ENCODE peak calls at places on chromosomes 5 and 9, in four cellular contexts. N is A549, V is HepG2, P is K562. E is an unnamed sample.

GRCh38 chr9:130254753-130255637 is 10.6 kb upstream of the HMCN2 start:
- DNase-seq in V (no peak), P (no peak), N (no peak), E (no peak)

GRCh38 chr9:72306771-72307170 is 58.2 kb downstream of the ZFAND5 start:
- DNase-seq in N (no peak), V (no peak), P (no peak), E (no peak)

GRCh38 chr5:146924132-146924531 is 45.6 kb upstream of the PPP2R2B start:
- DNase-seq in P (no peak), V (no peak), N (no peak), E (no peak)

GRCh38 chr5:159905496-159905895 is 10.8 kb upstream of the ADRA1B start:
- DNase-seq in V (no peak), N (peak; percentile 91), P (no peak), E (no peak)

GRCh38 chr9:121362813-121363585 is 7.1 kb downstream of the STOM start:
- DNase-seq in N (peak; percentile 48), P (no peak), V (no peak), E (no peak)

GRCh38 chr5:144467795-144468194 is 297.1 kb downstream of the KCTD16 start:
- DNase-seq in N (peak; percentile 39), V (peak; percentile 35), P (no peak), E (no peak)

GRCh38 chr9:108836771-108837170 is 19.0 kb downstream of the ACTL7B start:
- DNase-seq in P (no peak), N (no peak), V (no peak), E (no peak)

GRCh38 chr5:128757560-128757959 is 207.7 kb upstream of the SLC27A6 start:
- DNase-seq in V (no peak), P (no peak), N (no peak), E (no peak)

GRCh38 chr5:52800394-52801213 is 12.9 kb downstream of the ITGA1 start:
- DNase-seq in V (peak; percentile 69), P (peak; percentile 51), N (peak; percentile 73), E (no peak)

GRCh38 chr5:65483474-65484346 is 2.0 kb upstream of the ADAMTS6 start:
- DNase-seq in P (no peak), N (peak; percentile 63), V (peak; percentile 63), E (peak; percentile 36)

GRCh38 chr5:65481171-65481575 is 547 bp downstream of the ADAMTS6 start:
- DNase-seq in V (no peak), P (no peak), N (no peak), E (no peak)

GRCh38 chr5:65482727-65483473 is 1.2 kb upstream of the ADAMTS6 start:
- DNase-seq in V (peak; percentile 21), N (peak; percentile 7), P (peak; percentile 11), E (peak; percentile 17)

GRCh38 chr5:65481635-65482271 is at the start of gene ADAMTS6:
- DNase-seq in N (peak; percentile 68), P (peak; percentile 79), V (peak; percentile 70), E (peak; percentile 55)

GRCh38 chr5:65482280-65482726 is 583 bp upstream of the ADAMTS6 start:
- DNase-seq in P (peak; percentile 16), V (no peak), N (no peak), E (no peak)
- TF ChIP-seq USF2 in P (no peak), V (no peak), N (no peak), E (no peak)

DNA sequence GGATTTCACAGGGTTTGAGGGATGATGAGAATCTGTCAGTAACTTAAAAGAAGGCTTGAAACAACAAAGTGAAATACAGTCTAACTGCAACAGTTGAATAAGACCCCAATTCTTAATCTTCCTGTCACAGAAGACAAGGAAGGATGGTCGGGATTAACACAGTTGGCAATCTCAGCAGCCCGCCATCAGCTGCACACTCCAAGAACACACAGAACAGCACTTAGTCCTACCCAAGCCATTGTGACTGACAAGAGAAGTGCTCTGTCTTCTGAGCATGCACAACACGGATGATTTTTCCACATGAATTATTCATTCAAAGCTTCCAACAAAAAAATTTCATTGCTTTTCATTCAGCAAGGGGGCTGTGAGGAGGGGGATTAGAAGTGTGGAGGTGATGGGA is 576.1 kb downstream of the TLE4 start:
- DNase-seq in P (no peak), N (no peak), V (no peak), E (no peak)
- TF ChIP-seq MYC in P (no peak), N (no peak), V (no peak), E (no peak)

DNA sequence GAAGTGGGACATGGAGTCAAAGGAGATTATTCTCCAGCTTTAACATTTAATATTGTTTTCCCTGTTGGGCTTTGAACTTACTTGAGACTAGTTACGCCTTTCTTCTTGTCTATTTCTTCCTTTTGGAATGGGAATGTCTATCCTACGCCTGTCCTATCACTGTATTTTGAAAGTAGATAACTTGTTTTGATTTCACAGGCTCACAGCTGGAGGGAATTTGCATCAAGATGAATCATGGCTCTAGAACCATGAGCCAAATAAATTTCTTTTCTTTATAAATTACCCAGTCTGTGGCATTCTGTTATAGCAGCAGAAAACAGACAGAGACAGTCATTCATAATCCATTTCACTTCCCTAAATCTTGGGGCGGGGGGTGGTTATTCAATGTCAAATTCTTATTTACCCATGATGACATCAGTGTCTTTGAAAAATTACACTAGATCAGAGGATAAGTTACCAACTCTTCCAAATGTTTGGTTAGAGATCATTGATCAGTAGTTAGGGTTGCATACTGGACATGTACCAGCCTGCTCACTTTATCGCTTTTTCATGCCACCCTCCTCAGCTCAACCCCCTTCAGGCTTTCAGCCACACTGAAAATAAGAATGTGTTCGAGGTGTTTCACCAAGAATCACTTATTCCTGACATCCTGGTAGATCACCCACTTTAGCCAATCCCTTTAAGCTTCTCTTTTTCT is 419.6 kb upstream of the PIK3R1 start:
- DNase-seq in P (no peak), V (no peak), N (no peak), E (no peak)
- TF ChIP-seq USF2 in P (no peak), V (no peak), N (no peak), E (no peak)

GRCh38 chr9:88179080-88179521 is 40.8 kb upstream of the SPATA31C2 start:
- DNase-seq in N (no peak), V (no peak), P (no peak), E (no peak)
- TF ChIP-seq MYC in N (no peak), V (no peak), P (no peak), E (no peak)

DNA sequence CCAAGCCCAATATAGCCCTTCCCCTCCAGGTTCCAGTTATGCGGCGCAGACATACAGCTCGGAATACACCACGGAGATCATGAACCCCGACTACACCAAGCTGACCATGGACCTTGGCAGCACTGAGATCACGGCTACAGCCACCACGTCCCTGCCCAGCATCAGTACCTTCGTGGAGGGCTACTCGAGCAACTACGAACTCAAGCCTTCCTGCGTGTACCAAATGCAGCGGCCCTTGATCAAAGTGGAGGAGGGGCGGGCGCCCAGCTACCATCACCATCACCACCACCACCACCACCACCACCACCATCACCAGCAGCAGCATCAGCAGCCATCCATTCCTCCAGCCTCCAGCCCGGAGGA is 6.3 kb downstream of the NR4A3 start:
- DNase-seq in P (no peak), V (no peak), N (no peak), E (no peak)
- TF ChIP-seq USF2 in P (no peak), V (no peak), N (no peak), E (no peak)

GRCh38 chr9:136670571-136671253 is 8.0 kb downstream of the EGFL7 start:
- DNase-seq in V (no peak), N (no peak), P (no peak), E (no peak)
- TF ChIP-seq MYC in V (no peak), N (no peak), P (no peak), E (no peak)

GRCh38 chr9:88258587-88258986 is 120.3 kb upstream of the SPATA31C2 start:
- DNase-seq in P (no peak), N (no peak), V (no peak), E (no peak)
- TF ChIP-seq USF2 in P (no peak), N (no peak), V (no peak), E (no peak)

DNA sequence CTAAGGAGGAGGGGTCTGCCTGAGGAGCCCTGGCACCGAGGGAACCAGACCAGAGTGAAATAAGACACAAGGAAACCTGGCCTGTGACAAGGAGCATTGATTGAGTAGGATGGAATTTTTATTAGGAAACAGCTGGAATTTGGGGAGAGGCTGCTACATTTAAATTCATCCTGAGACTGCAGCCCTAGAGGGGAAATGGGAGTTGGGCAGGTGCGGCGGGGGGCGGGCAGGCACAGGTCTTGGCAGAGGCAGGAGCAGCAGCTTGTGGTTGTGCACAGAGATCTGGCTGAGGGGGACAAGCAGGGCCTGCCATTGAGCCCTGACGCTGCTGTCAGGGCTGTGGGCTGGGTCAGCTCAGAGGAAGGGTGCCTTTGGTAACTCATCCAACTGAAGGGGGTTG is 71.6 kb downstream of the PCDH1 start:
- DNase-seq in P (no peak), N (no peak), V (no peak), E (no peak)
- TF ChIP-seq MYC in P (no peak), N (no peak), V (no peak), E (no peak)

E was measured in GM12878.